ENCODE peak calls at places on chromosome 5, in four cellular contexts. G is HCT116, J is K562, U is SK-N-SH. K is an unnamed sample.

GRCh38 chr5:72380491-72381274 is 60.5 kb downstream of the PTCD2 start:
- DNase-seq in G (no peak), U (no peak), J (no peak), K (no peak)

GRCh38 chr5:75610201-75610600 is 1.1 kb upstream of the ANKDD1B start:
- DNase-seq in G (no peak), J (no peak), U (no peak), K (no peak)

GRCh38 chr5:123487298-123487697 is 24.7 kb upstream of the CSNK1G3 start:
- DNase-seq in G (no peak), U (no peak), J (no peak), K (no peak)

GRCh38 chr5:127055880-127056653 is 17.2 kb downstream of the C5orf63 start:
- DNase-seq in J (no peak), U (no peak), G (no peak), K (no peak)

GRCh38 chr5:15191012-15191411 is 309.0 kb upstream of the FBXL7 start:
- DNase-seq in U (no peak), J (no peak), G (no peak), K (no peak)

GRCh38 chr5:54713923-54714581 is 196.5 kb downstream of the SNX18 start:
- DNase-seq in G (no peak), J (no peak), U (no peak), K (no peak)

GRCh38 chr5:157665467-157666085 is 5.8 kb upstream of the C5orf52 start:
- DNase-seq in U (no peak), J (no peak), G (peak; percentile 18), K (peak; percentile 12)

GRCh38 chr5:119411935-119412623 is 40.2 kb upstream of the HSD17B4 start:
- DNase-seq in G (peak; percentile 76), J (peak; percentile 73), U (peak; percentile 58), K (peak; percentile 57)

GRCh38 chr5:66680804-66681203 is 84.6 kb downstream of the MAST4 start:
- DNase-seq in J (no peak), G (no peak), U (no peak), K (no peak)

GRCh38 chr5:66675369-66675768 is 79.2 kb downstream of the MAST4 start:
- DNase-seq in J (no peak), G (no peak), U (no peak), K (no peak)

GRCh38 chr5:66684663-66685062 is 88.5 kb downstream of the MAST4 start:
- DNase-seq in J (no peak), U (no peak), G (no peak), K (no peak)

GRCh38 chr5:66674802-66675201 is 78.6 kb downstream of the MAST4 start:
- DNase-seq in U (no peak), G (no peak), J (no peak), K (no peak)

DNA sequence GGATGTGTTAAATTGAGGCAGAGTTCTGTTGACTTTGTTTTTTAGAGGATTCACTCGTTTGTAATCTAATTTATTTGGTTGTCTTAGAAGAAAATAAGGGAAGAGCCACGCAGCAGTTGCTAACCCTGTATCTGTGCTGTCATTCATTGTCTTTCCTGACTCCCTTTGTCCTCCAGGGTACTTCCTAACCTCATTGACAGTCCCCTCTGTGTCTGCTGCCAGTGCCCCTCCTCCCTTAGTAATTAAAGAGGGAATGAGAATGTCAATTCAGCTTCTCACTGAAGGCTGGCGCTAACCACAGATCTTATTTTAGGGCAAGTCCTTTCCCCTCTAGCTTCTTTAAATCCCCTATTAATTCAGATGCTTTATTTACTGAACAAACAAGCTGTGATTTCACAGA is 84.0 kb downstream of the MAST4 start:
- DNase-seq in U (no peak), J (no peak), G (no peak), K (no peak)
- TF ChIP-seq ELF1 in U (no peak), J (no peak), G (no peak), K (no peak)

GRCh38 chr5:138033275-138033808 is 463 bp upstream of the FAM13B start:
- DNase-seq in G (no peak), U (no peak), J (no peak), K (no peak)
- TF ChIP-seq ELF1 in G (no peak), U (no peak), J (no peak), K (no peak)

GRCh38 chr5:87242242-87242641 is 25.4 kb upstream of the RASA1 start:
- DNase-seq in U (no peak), G (no peak), J (no peak), K (no peak)
- TF ChIP-seq ELF1 in U (no peak), G (no peak), J (no peak), K (no peak)

DNA sequence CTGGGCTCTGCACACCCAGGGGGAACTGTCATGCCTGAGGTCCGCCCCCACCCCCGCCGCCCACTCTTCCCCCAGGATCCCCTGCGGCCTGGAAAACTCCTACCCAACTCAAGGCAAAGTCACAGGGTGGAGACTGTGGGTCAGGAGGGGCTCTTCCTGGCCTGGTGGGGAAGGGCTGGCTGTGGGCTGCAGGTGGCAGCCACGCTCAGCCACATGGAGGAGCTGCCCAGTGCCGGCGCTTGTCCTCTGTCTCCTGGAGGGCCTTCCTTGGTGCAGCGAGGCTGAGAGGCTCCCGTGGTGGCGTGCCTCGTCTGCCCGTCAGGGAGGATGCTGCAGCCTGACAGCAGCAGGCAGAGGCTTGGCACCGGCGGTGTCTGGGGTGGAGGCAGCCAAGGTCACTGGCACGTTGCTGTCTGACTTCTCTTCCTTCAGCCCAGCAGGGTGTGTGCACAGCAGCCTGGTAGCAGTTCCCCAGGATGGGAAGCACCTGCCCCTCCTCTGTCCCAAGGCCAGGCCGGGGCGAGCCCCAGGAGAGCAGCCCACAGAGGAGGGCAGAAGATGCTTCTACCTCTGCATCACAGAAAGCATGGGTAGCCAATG is 78.1 kb downstream of the ADAMTS2 start:
- DNase-seq in J (no peak), U (peak; percentile 63), G (no peak), K (no peak)
- TF ChIP-seq ELF1 in J (no peak), U (no peak), G (no peak), K (no peak)

GRCh38 chr5:159825551-159826051 is 90.7 kb upstream of the ADRA1B start:
- DNase-seq in G (no peak), J (no peak), U (no peak), K (no peak)
- TF ChIP-seq ELF1 in G (no peak), J (no peak), U (no peak), K (no peak)

GRCh38 chr5:120507197-120507596 is 43.1 kb downstream of the PRR16 start:
- DNase-seq in U (no peak), G (no peak), J (no peak), K (no peak)

GRCh38 chr5:120510098-120510634 is 46.1 kb downstream of the PRR16 start:
- DNase-seq in J (no peak), G (no peak), U (no peak), K (no peak)

GRCh38 chr5:120507826-120508463 is 43.8 kb downstream of the PRR16 start:
- DNase-seq in U (no peak), J (no peak), G (no peak), K (no peak)

GRCh38 chr5:120510994-120511686 is 47.0 kb downstream of the PRR16 start:
- DNase-seq in J (no peak), G (no peak), U (peak; percentile 8), K (no peak)

GRCh38 chr5:120509056-120509455 is 45.0 kb downstream of the PRR16 start:
- DNase-seq in J (no peak), G (no peak), U (no peak), K (no peak)
- TF ChIP-seq ELF1 in J (no peak), G (no peak), U (no peak), K (no peak)

GRCh38 chr5:73901455-73901854 is 275.5 kb downstream of the ARHGEF28 start:
- DNase-seq in U (no peak), J (no peak), G (no peak), K (no peak)

GRCh38 chr5:73902327-73903051 is 276.5 kb downstream of the ARHGEF28 start:
- DNase-seq in G (peak; percentile 63), U (peak; percentile 58), J (peak; percentile 29), K (peak; percentile 41)

GRCh38 chr5:73899916-73900315 is 273.9 kb downstream of the ARHGEF28 start:
- DNase-seq in U (no peak), G (no peak), J (no peak), K (no peak)

GRCh38 chr5:73900566-73900965 is 274.6 kb downstream of the ARHGEF28 start:
- DNase-seq in G (no peak), U (no peak), J (no peak), K (no peak)

DNA sequence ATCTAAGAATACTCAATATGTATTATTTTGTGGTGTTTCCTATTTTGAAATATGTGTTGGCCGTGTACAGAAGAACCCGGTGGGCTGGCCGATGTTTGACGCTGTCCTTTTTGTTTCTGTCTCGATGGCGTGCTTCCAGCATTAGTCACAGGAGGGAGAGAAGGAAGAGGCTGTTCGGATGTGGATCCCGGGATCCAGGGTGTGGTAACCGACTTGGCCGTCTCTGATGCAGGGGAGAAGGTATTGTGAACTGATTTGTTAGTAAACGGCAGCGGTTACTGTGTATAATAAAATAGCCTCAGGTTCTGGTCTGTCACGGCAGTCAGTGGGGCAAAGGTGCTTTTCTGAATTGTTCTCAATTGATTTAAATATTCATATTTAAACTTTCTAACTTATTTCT is 275.0 kb downstream of the ARHGEF28 start:
- DNase-seq in J (no peak), G (peak; percentile 44), U (no peak), K (no peak)
- TF ChIP-seq ELF1 in J (no peak), G (no peak), U (no peak), K (no peak)

DNA sequence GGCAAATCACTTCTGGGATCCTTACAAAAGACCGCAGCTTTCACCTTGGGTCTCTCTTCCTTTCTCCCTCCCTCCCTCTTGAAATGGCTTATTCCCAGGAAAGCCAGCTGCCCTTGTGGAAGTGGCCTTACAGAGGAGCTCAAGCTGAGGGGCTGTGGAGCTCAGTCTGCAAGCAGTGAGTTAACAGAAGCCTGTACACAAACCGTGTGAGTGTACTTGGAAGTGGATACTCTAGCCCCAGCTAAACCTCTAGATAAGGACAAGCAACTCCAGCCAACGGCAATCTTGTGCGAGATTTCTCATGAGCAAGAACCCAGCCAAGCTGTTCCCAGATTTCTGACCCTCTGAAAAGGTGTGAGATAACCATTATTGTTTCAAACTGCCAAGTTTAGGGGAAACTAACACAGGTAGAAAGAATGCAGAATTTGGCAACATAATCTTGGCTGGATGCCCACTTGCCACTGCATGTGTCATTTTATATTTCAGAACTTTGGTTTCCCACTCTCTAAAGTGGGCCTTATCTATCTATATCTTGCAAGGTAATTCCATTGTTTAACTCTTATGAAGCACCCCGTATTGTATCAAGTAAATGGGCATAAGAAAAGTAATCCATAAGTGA is 85.6 kb downstream of the CDH18 start:
- DNase-seq in G (no peak), U (no peak), J (no peak), K (no peak)
- TF ChIP-seq ELF1 in G (no peak), U (no peak), J (no peak), K (no peak)

DNA sequence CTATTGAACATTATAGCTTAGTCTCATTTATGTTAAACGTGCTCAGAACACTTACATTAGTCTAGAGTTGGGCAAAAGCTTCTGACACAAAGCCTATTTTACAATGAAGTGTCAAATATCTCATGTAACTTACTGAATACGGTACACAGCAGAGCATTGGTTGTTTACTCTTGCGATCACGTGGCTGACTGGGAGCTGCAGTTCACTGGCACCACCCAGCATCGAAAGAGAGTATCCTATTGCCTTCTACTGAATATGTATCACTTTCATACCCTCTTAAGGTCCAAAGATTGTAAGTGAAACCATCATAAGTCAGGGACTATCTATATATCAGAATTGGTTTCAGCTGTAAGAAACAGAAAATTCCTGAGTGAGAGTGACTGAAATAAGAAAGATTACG is 42.6 kb upstream of the OSMR start:
- DNase-seq in U (no peak), G (no peak), J (no peak), K (no peak)
- TF ChIP-seq ELF1 in U (no peak), G (no peak), J (no peak), K (no peak)

K was measured in HepG2.